ENCODE peak calls at places on chromosomes 13 and 19, in eight cellular contexts. H, A, Y, U, B, D, M and N are unnamed samples.

GRCh38 chr13:39446865-39447264 is 156.1 kb downstream of the LHFPL6 start:
- DNase-seq in A (no peak), U (no peak), D (no peak), B (no peak), Y (no peak), M (no peak), H (no peak), N (no peak)

GRCh38 chr13:37306778-37307544 is 201.5 kb upstream of the CSNK1A1L start:
- DNase-seq in B (no peak), A (no peak), D (no peak), U (peak; percentile 14), M (peak; percentile 98), H (peak; percentile 95), Y (no peak), N (peak; percentile 93)

GRCh38 chr13:40158218-40158617 is 502.8 kb downstream of the COG6 start:
- DNase-seq in U (no peak), Y (no peak), M (no peak), B (no peak), A (no peak), D (no peak), H (no peak), N (no peak)

GRCh38 chr19:44738161-44738535 is 10.4 kb upstream of the BCL3 start:
- DNase-seq in H (no peak), A (no peak), Y (no peak), M (no peak), B (no peak), D (no peak), U (no peak), N (no peak)

GRCh38 chr13:53137777-53138176 is 109.2 kb downstream of the OLFM4 start:
- DNase-seq in D (peak; percentile 65), M (peak; percentile 86), A (no peak), H (peak; percentile 84), B (no peak), Y (no peak), U (no peak), N (peak; percentile 97)

GRCh38 chr13:25192052-25192451 is 20.0 kb upstream of the AMER2 start:
- DNase-seq in H (no peak), U (no peak), M (no peak), D (no peak), A (no peak), Y (no peak), B (no peak), N (no peak)

GRCh38 chr19:14363203-14364097 is 17.8 kb upstream of the ADGRE5 start:
- DNase-seq in A (peak; percentile 91), U (peak; percentile 91), M (peak; percentile 42), H (peak; percentile 77), B (peak; percentile 21), D (peak; percentile 97), Y (peak; percentile 63), N (peak; percentile 60)

GRCh38 chr13:112688560-112689497 is 1.0 kb upstream of the ATP11A start:
- DNase-seq in U (peak; percentile 54), D (no peak), A (no peak), Y (peak; percentile 60), H (peak; percentile 4), M (no peak), B (no peak), N (no peak)

GRCh38 chr13:52405369-52405766 is 604 bp downstream of the THSD1 start:
- DNase-seq in H (no peak), D (no peak), B (no peak), Y (no peak), A (no peak), U (no peak), M (no peak), N (peak; percentile 35)

GRCh38 chr19:40147338-40147692 is 43.9 kb upstream of the MAP3K10 start:
- DNase-seq in U (no peak), M (no peak), H (no peak), D (no peak), A (no peak), Y (no peak), B (no peak), N (no peak)

GRCh38 chr13:102878491-102878890 is 32.7 kb downstream of the ERCC5 start:
- DNase-seq in M (peak; percentile 76), B (no peak), A (no peak), D (no peak), U (no peak), H (peak; percentile 76), Y (no peak), N (no peak)

GRCh38 chr13:97505022-97505421 is 71.1 kb downstream of the RAP2A start:
- DNase-seq in Y (no peak), H (no peak), D (no peak), M (no peak), B (no peak), U (no peak), A (no peak), N (no peak)

GRCh38 chr13:52411629-52412028 is 5.7 kb upstream of the THSD1 start:
- DNase-seq in B (no peak), H (peak; percentile 53), U (no peak), M (peak; percentile 81), A (no peak), Y (peak; percentile 9), D (no peak), N (peak; percentile 89)

GRCh38 chr19:55090564-55090963 is 14.9 kb downstream of the EPS8L1 start:
- DNase-seq in M (no peak), H (no peak), D (no peak), Y (no peak), B (no peak), U (no peak), A (no peak), N (no peak)

GRCh38 chr19:56132316-56132822 is 8.7 kb upstream of the ZNF444 start:
- DNase-seq in A (peak; percentile 45), Y (no peak), B (no peak), H (peak; percentile 39), U (no peak), M (peak; percentile 66), D (no peak), N (no peak)

GRCh38 chr19:2634228-2634951 is 68.1 kb downstream of the GNG7 start:
- DNase-seq in A (no peak), U (peak; percentile 85), D (no peak), B (no peak), M (no peak), Y (peak; percentile 54), H (no peak), N (no peak)

GRCh38 chr19:10975374-10976036 is 14.7 kb downstream of the SMARCA4 start:
- DNase-seq in A (peak; percentile 62), H (peak; percentile 55), D (peak; percentile 64), B (no peak), U (peak; percentile 53), M (peak; percentile 66), Y (no peak), N (no peak)

GRCh38 chr19:4357095-4357797 is 13.9 kb downstream of the MPND start:
- DNase-seq in B (no peak), A (no peak), Y (no peak), D (no peak), M (no peak), U (no peak), H (no peak), N (no peak)

DNA sequence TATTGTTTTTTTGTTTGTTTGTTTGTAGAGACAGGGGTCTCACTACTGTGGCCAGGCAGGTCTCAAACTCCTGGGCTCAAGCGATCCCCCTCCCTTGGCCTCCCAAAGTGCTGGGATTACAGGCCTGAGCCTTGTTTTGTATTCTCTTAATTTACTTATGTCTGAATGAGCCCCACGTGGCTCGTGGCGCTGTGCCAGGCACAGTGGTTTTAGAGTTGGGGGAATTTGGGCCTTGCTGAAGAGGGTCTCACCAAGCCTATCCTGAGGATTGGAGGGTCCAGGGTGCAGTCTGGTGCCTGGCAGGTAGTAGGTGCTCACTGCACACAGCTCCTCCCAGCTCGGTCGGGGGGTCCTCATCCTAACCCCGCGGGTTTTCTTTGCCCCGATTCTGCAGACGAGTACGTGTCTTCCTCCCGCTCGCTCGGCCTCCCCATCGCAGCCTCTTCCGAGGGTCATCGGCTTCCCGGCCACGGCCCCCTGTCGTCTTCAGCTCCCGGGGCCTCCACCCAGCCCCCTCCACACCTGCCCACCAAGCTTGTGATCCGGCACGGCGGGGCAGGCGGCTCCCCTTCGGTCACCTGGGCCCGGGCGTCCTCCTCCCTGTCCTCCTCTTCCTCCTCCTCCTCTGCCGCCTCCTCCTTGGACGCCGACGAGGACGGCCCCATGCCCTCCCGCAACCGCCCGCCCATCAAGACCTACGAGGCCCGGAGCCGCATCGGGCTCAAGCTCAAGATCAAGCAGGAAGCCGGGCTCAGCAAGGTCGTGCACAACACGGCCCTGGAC is 12.1 kb upstream of the EHD2 start:
- DNase-seq in M (no peak), U (no peak), Y (no peak), H (no peak), A (no peak), B (no peak), D (no peak), N (no peak)
- TF ChIP-seq CTCF in M (no peak), U (no peak), Y (no peak), H (no peak), A (no peak), B (no peak), D (no peak), N (no peak)

GRCh38 chr13:75432045-75432444 is 49.9 kb downstream of the TBC1D4 start:
- DNase-seq in B (no peak), D (no peak), H (peak; percentile 59), U (no peak), Y (peak; percentile 16), A (no peak), M (peak; percentile 18), N (no peak)
- TF ChIP-seq CTCF in B (no peak), D (no peak), H (no peak), U (no peak), Y (no peak), A (no peak), M (no peak), N (no peak)

DNA sequence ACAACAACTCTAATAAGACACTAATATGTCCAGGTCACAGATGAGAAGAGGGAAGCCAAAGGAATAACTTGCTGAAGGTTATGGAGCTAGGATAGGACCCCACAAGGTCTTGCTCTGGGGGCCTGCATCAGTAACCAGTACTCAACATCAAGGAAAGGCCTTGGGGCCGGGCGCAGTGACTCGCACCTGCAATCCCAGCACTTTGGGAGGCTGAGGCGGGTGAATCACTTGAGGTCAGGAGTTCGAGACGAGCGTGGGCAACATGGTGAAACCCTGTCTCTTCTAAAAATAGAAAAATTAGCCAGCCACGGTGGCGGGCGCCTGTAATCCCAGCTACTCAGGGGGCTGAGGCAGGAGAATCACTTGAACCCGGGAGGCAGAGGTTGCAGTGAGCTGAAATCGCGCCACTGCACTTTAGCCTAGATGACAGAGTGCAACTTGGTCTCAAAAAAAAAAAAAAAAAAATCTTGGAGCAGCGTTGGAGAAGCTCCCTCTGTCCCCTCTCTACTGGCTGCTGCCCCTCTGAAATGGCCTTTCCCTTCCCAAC is 1.8 kb downstream of the LONP1 start:
- DNase-seq in A (no peak), M (peak; percentile 72), U (no peak), Y (no peak), B (no peak), H (peak; percentile 55), D (no peak), N (peak; percentile 35)
- TF ChIP-seq CTCF in A (no peak), M (no peak), U (no peak), Y (no peak), B (no peak), H (no peak), D (no peak), N (no peak)

DNA sequence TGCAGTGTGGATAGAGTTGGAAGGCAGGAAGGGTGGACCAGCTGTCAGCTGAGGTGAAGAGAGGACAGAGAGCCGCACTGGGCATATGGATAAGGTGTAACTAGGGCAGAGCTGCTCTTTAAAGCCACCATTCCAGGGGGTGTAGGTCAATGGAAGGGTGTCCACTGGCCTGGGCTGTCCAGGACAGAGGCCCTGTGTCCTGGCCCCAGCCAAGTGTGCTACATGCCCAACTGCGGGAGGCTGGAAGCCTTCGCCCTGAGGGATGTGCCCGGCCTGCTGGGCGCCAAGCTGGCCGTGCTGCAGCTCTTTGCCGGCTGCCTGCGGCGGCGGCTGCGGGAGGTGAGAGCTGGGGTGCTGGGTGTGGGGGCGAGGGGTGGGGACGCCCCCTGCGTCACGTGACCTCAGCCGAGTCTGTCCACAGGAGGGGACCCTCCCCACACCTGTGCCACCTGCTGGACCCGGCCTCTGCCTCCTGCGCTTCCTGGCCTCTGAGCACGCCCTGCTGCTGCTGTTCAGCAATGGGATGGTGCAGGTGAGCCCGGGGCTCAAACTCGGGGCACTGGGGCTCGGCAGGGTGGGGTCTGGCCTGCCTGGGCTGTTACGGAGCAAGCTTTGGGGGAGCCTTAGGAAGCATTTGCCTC is 9.8 kb downstream of the PLK5 start:
- DNase-seq in D (no peak), A (no peak), H (no peak), Y (no peak), U (no peak), B (no peak), M (no peak), N (no peak)
- TF ChIP-seq CTCF in D (no peak), A (no peak), H (no peak), Y (no peak), U (no peak), B (no peak), M (no peak), N (no peak)